ENCODE peak calls at places on chromosomes 4 and X, in four cellular contexts. Q is sigmoid colon, H is transverse colon, S is Peyer's patch. R is an unnamed sample.

GRCh38 chrX:96481831-96482230 is 202.8 kb upstream of the DIAPH2 start:
- DNase-seq in H (no peak), Q (no peak), S (no peak), R (no peak)

GRCh38 chr4:105963461-105964400 is 68.5 kb downstream of the NPNT start:
- DNase-seq in H (no peak), S (no peak), Q (no peak), R (no peak)

GRCh38 chr4:38821739-38822138 is 17.1 kb upstream of the TLR1 start:
- DNase-seq in H (no peak), Q (no peak), S (no peak), R (no peak)

GRCh38 chr4:7647932-7648812 is 213.4 kb upstream of the PSAPL1 start:
- DNase-seq in S (no peak), Q (peak; percentile 70), H (no peak), R (no peak)

GRCh38 chr4:76654796-76655195 is 219.8 kb downstream of the SHROOM3 start:
- DNase-seq in Q (no peak), H (no peak), S (no peak), R (no peak)

GRCh38 chr4:150583287-150584197 is 1.6 kb downstream of the MAB21L2 start:
- DNase-seq in H (peak; percentile 29), S (no peak), Q (peak; percentile 85), R (no peak)

GRCh38 chrX:154696328-154697045 is 43.1 kb upstream of the CTAG2 start:
- DNase-seq in Q (no peak), H (no peak), S (no peak), R (no peak)

GRCh38 chr4:105281016-105281415 is 134.3 kb downstream of the TET2 start:
- DNase-seq in S (no peak), Q (no peak), H (no peak), R (no peak)

GRCh38 chr4:125911481-125911880 is 596.7 kb downstream of the FAT4 start:
- DNase-seq in H (no peak), Q (no peak), S (no peak), R (no peak)

GRCh38 chr4:38857354-38858096 is 908 bp upstream of the TLR6 start:
- DNase-seq in Q (no peak), S (peak; percentile 65), H (peak; percentile 45), R (no peak)

GRCh38 chr4:10442976-10443375 is 14.2 kb downstream of the ZNF518B start:
- DNase-seq in Q (no peak), H (no peak), S (no peak), R (no peak)

GRCh38 chr4:16120720-16121119 is 36.9 kb upstream of the PROM1 start:
- DNase-seq in H (no peak), S (no peak), Q (no peak), R (no peak)

GRCh38 chrX:113510586-113510985 is 670.0 kb upstream of the AMOT start:
- DNase-seq in S (no peak), H (no peak), Q (no peak), R (no peak)

GRCh38 chr4:93827272-93827947 is 1.1 kb upstream of the ATOH1 start:
- DNase-seq in Q (no peak), H (peak; percentile 51), S (no peak), R (no peak)

GRCh38 chr4:104571341-104571740 is 76.6 kb upstream of the CXXC4 start:
- DNase-seq in S (no peak), H (no peak), Q (no peak), R (no peak)

GRCh38 chr4:6929735-6930464 is 20.3 kb downstream of the TBC1D14 start:
- DNase-seq in H (peak; percentile 56), S (no peak), Q (no peak), R (no peak)

GRCh38 chr4:146333187-146333894 is 119.0 kb downstream of the REELD1 start:
- DNase-seq in S (no peak), Q (no peak), H (peak; percentile 10), R (no peak)

GRCh38 chr4:41751325-41752061 is 3.0 kb upstream of the PHOX2B start:
- DNase-seq in H (no peak), Q (no peak), S (no peak), R (no peak)

GRCh38 chr4:32830160-32830559 is 2110.0 kb downstream of the PCDH7 start:
- DNase-seq in S (no peak), H (no peak), Q (no peak), R (no peak)

GRCh38 chr4:156941940-156942548 is 29.6 kb downstream of the PDGFC start:
- DNase-seq in S (no peak), H (peak; percentile 33), Q (peak; percentile 84), R (peak; percentile 79)

GRCh38 chr4:189071241-189071640 is 869.4 kb upstream of the FRG1 start:
- DNase-seq in S (no peak), H (no peak), Q (no peak), R (no peak)

DNA sequence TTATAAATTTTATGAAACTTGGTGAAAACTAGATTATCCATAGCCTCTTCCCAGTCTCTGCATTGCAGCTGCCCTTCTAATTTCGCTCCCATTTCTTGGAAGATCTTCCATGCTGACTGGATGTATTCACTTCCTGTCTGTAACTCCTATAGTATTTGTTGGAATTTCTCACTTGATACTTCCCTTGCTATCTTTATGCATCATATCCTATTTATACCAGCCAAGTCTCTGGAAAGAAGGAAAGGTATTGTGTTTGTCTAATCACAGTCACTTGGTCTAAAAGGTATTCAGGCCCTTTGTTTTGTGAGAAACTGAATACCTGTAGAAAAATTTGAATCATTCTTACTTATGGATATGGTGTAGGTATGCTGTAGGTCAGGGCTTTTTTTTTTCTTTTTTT is 870.9 kb upstream of the FRG1 start:
- DNase-seq in S (no peak), H (no peak), Q (no peak), R (no peak)
- H3K27ac ChIP-seq in S (no peak overlapping the region), H (no peak overlapping the region), Q (no peak overlapping the region), R (no peak overlapping the region)

DNA sequence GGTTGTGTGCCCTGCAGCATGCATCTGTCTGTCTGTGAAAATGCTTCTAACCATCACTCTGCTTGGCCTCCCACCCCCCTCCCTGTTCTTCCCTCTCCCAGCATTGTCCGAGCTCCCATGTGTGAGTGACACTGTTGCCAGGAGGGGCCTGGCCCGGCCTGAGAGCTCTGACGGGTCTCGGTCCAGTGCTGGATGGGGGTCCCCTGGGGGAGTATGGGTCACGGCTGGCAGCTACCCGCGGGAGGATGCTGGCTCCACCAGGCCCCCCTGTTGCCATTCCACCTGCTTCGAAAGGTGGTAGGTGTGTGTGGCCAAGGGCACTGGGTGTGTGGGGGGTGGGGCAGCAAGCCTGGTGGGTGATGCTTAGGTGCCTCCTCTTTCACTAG is 3.6 kb downstream of the NLGN3 start:
- DNase-seq in S (no peak), Q (no peak), H (no peak), R (no peak)
- H3K27me3 ChIP-seq in S (no peaks in the 10 kb centered on the region), Q (no peaks in the 10 kb centered on the region), H (no peaks in the 10 kb centered on the region), R (no peaks in the 10 kb centered on the region)

GRCh38 chrX:71254092-71254941 is at the start of gene ZMYM3:
- DNase-seq in Q (peak; percentile 93), H (peak; percentile 88), S (peak; percentile 80), R (peak; percentile 86)
- TF ChIP-seq POLR2A in Q (peak; percentile 32), H (peak; percentile 41), S (peak; percentile 28), R (no peak)

GRCh38 chr4:89537281-89537680 is 229.7 kb upstream of the GPRIN3 start:
- DNase-seq in S (no peak), H (no peak), Q (no peak), R (no peak)
- H3K27ac ChIP-seq in S (no peak overlapping the region), H (no peak overlapping the region), Q (no peak overlapping the region), R (no peak overlapping the region)

R was measured in stomach.